ENCODE peak calls at places on chromosome 5, in eight cellular contexts. One of them, this sample, is unnamed.

GRCh38 chr5:158660726-158661125 is 439.0 kb downstream of the EBF1 start:
- DNase-seq in cardiac fibroblast: peak; percentile 8
- DNase-seq in adrenal gland: no peak
- DNase-seq in left lung: no peak
- DNase-seq in AG04450: no peak
- DNase-seq in upper lobe of right lung: no peak
- DNase-seq in psoas muscle: no peak
- DNase-seq in GM06990: no peak
- DNase-seq in this sample: peak; percentile 55

GRCh38 chr5:172336666-172337310 is 53.2 kb upstream of the UBTD2 start:
- DNase-seq in upper lobe of right lung: no peak
- DNase-seq in adrenal gland: no peak
- DNase-seq in cardiac fibroblast: no peak
- DNase-seq in AG04450: no peak
- DNase-seq in left lung: no peak
- DNase-seq in psoas muscle: no peak
- DNase-seq in GM06990: no peak
- DNase-seq in this sample: no peak

GRCh38 chr5:118637947-118638670 is 350.2 kb downstream of the DTWD2 start:
- DNase-seq in psoas muscle: no peak
- DNase-seq in left lung: no peak
- DNase-seq in cardiac fibroblast: no peak
- DNase-seq in upper lobe of right lung: no peak
- DNase-seq in adrenal gland: no peak
- DNase-seq in AG04450: no peak
- DNase-seq in GM06990: no peak
- DNase-seq in this sample: no peak

GRCh38 chr5:91386120-91386519 is 3.0 kb upstream of the ARRDC3 start:
- DNase-seq in left lung: no peak
- DNase-seq in psoas muscle: no peak
- DNase-seq in GM06990: no peak
- DNase-seq in AG04450: no peak
- DNase-seq in upper lobe of right lung: no peak
- DNase-seq in cardiac fibroblast: no peak
- DNase-seq in adrenal gland: no peak
- DNase-seq in this sample: no peak

GRCh38 chr5:62256161-62257017 is 49.6 kb upstream of the KIF2A start:
- DNase-seq in left lung: no peak
- DNase-seq in GM06990: no peak
- DNase-seq in adrenal gland: no peak
- DNase-seq in upper lobe of right lung: no peak
- DNase-seq in cardiac fibroblast: peak; percentile 24
- DNase-seq in AG04450: no peak
- DNase-seq in psoas muscle: no peak
- DNase-seq in this sample: peak; percentile 53

GRCh38 chr5:90518666-90519065 is 10.7 kb downstream of the LYSMD3 start:
- DNase-seq in left lung: no peak
- DNase-seq in cardiac fibroblast: no peak
- DNase-seq in upper lobe of right lung: no peak
- DNase-seq in AG04450: no peak
- DNase-seq in GM06990: no peak
- DNase-seq in adrenal gland: no peak
- DNase-seq in psoas muscle: no peak
- DNase-seq in this sample: peak; percentile 79

GRCh38 chr5:158589939-158590338 is 509.8 kb downstream of the EBF1 start:
- DNase-seq in left lung: no peak
- DNase-seq in psoas muscle: no peak
- DNase-seq in adrenal gland: no peak
- DNase-seq in AG04450: no peak
- DNase-seq in GM06990: no peak
- DNase-seq in cardiac fibroblast: peak; percentile 1
- DNase-seq in upper lobe of right lung: no peak
- DNase-seq in this sample: peak; percentile 51

GRCh38 chr5:1524799-1525623 is 1.3 kb upstream of the LPCAT1 start:
- DNase-seq in psoas muscle: peak; percentile 17
- DNase-seq in AG04450: no peak
- DNase-seq in left lung: peak; percentile 78
- DNase-seq in cardiac fibroblast: no peak
- DNase-seq in upper lobe of right lung: peak; percentile 67
- DNase-seq in GM06990: no peak
- DNase-seq in adrenal gland: peak; percentile 21
- DNase-seq in this sample: no peak

GRCh38 chr5:52808316-52808901 is 20.7 kb downstream of the ITGA1 start:
- DNase-seq in GM06990: no peak
- DNase-seq in left lung: no peak
- DNase-seq in psoas muscle: no peak
- DNase-seq in upper lobe of right lung: no peak
- DNase-seq in cardiac fibroblast: no peak
- DNase-seq in AG04450: no peak
- DNase-seq in adrenal gland: no peak
- DNase-seq in this sample: peak; percentile 66

GRCh38 chr5:170623576-170624181 is 119.9 kb downstream of the KCNIP1 start:
- DNase-seq in GM06990: peak; percentile 18
- DNase-seq in psoas muscle: no peak
- DNase-seq in upper lobe of right lung: peak; percentile 69
- DNase-seq in left lung: no peak
- DNase-seq in adrenal gland: peak; percentile 58
- DNase-seq in AG04450: peak; percentile 13
- DNase-seq in cardiac fibroblast: peak; percentile 73
- DNase-seq in this sample: peak; percentile 83

GRCh38 chr5:60883229-60883628 is 39.2 kb upstream of the ELOVL7 start:
- DNase-seq in GM06990: no peak
- DNase-seq in adrenal gland: no peak
- DNase-seq in upper lobe of right lung: no peak
- DNase-seq in cardiac fibroblast: peak; percentile 4
- DNase-seq in AG04450: no peak
- DNase-seq in left lung: no peak
- DNase-seq in psoas muscle: no peak
- DNase-seq in this sample: peak; percentile 48

DNA sequence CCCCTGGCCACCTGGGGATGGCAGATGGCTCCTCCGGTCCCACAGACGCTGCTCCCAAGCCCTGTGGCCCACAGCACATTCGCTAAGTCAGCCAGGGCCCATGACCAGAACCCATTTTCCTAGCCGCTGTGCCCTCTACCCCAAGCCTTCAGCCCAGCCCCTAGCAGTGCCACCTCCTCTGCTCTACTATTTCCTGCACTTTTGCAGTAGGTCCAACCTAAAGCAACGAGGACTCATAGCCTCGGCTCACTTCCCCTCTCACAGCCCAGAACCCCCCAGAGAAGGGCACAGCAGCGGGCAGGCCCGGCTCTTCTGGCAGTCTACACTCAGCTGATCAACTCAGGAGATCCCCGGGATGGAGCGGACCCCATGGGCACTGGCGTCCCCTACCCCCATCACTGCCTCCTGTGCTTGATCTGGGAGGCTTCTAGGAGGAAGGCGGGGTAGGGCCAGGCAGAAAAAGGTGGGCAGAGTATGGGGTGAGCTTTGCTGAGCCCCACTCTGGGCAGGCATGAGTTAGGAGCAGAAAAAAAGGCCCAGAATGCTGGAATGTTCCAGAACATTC is 111.2 kb downstream of the ZNF354C start:
- DNase-seq in GM06990: no peak
- DNase-seq in adrenal gland: no peak
- DNase-seq in upper lobe of right lung: no peak
- DNase-seq in AG04450: no peak
- DNase-seq in cardiac fibroblast: no peak
- DNase-seq in left lung: peak; percentile 46
- DNase-seq in psoas muscle: no peak
- DNase-seq in this sample: no peak
- TF ChIP-seq CTCF in GM06990: no peak
- TF ChIP-seq CTCF in adrenal gland: no peak
- TF ChIP-seq CTCF in upper lobe of right lung: no peak
- TF ChIP-seq CTCF in AG04450: no peak
- TF ChIP-seq CTCF in cardiac fibroblast: no peak
- TF ChIP-seq CTCF in left lung: no peak
- TF ChIP-seq CTCF in psoas muscle: no peak
- TF ChIP-seq CTCF in this sample: no peak

GRCh38 chr5:59587489-59588337 is 305.8 kb downstream of the PDE4D start:
- DNase-seq in upper lobe of right lung: peak; percentile 68
- DNase-seq in GM06990: no peak
- DNase-seq in left lung: peak; percentile 79
- DNase-seq in adrenal gland: peak; percentile 26
- DNase-seq in cardiac fibroblast: peak; percentile 73
- DNase-seq in psoas muscle: peak; percentile 78
- DNase-seq in AG04450: peak; percentile 30
- DNase-seq in this sample: peak; percentile 88
- H3K4me3 ChIP-seq in upper lobe of right lung: peak overlapping the region; percentile 28
- H3K4me3 ChIP-seq in GM06990: no peak overlapping the region
- H3K4me3 ChIP-seq in left lung: peak overlapping the region; percentile 23
- H3K4me3 ChIP-seq in adrenal gland: peak overlapping the region; percentile 34
- H3K4me3 ChIP-seq in cardiac fibroblast: peak overlapping the region; percentile 25
- H3K4me3 ChIP-seq in psoas muscle: peak overlapping the region; percentile 77
- H3K4me3 ChIP-seq in AG04450: peak overlapping the region; percentile 34
- H3K4me3 ChIP-seq in this sample: peak overlapping the region; percentile 51

GRCh38 chr5:142911775-142912174 is 141.6 kb downstream of the ARHGAP26 start:
- DNase-seq in adrenal gland: no peak
- DNase-seq in psoas muscle: no peak
- DNase-seq in AG04450: no peak
- DNase-seq in GM06990: no peak
- DNase-seq in left lung: no peak
- DNase-seq in upper lobe of right lung: no peak
- DNase-seq in cardiac fibroblast: no peak
- DNase-seq in this sample: no peak

GRCh38 chr5:142915038-142915437 is 144.9 kb downstream of the ARHGAP26 start:
- DNase-seq in AG04450: no peak
- DNase-seq in upper lobe of right lung: no peak
- DNase-seq in left lung: no peak
- DNase-seq in GM06990: no peak
- DNase-seq in adrenal gland: no peak
- DNase-seq in cardiac fibroblast: no peak
- DNase-seq in psoas muscle: no peak
- DNase-seq in this sample: no peak

GRCh38 chr5:142913728-142914338 is 143.7 kb downstream of the ARHGAP26 start:
- DNase-seq in upper lobe of right lung: no peak
- DNase-seq in psoas muscle: no peak
- DNase-seq in AG04450: no peak
- DNase-seq in GM06990: no peak
- DNase-seq in left lung: no peak
- DNase-seq in adrenal gland: no peak
- DNase-seq in cardiac fibroblast: no peak
- DNase-seq in this sample: no peak

GRCh38 chr5:142918959-142919635 is 148.9 kb downstream of the ARHGAP26 start:
- DNase-seq in psoas muscle: no peak
- DNase-seq in GM06990: no peak
- DNase-seq in cardiac fibroblast: no peak
- DNase-seq in AG04450: no peak
- DNase-seq in left lung: no peak
- DNase-seq in adrenal gland: no peak
- DNase-seq in upper lobe of right lung: no peak
- DNase-seq in this sample: no peak

DNA sequence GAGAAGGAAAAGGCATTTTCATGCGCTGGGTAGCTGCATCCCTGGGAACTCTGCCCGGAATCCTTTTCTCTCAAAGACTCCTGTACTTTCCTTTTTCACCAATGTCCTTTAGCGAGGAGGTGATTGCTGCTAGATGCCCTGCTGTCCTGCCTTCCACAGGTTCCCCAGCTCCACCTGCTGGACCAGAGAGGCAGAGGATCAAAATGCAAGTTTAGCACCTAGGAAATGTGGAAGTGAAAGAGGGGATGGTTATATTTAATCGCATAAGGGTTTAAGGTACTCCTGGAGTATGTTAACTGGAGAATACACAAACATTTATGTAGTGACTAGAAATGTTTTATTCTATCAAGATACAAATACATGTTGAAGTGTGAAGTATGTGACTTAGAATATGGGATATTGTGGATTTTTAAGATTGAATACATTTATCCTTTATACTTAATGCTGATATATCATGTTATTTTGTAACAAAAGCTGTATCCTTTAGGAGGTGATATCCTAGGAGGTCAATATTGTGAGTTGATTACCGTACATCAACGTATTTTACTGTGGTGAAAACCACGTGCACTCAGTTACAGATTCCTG is 145.8 kb downstream of the ARHGAP26 start:
- DNase-seq in GM06990: peak; percentile 22
- DNase-seq in AG04450: no peak
- DNase-seq in adrenal gland: no peak
- DNase-seq in psoas muscle: no peak
- DNase-seq in upper lobe of right lung: no peak
- DNase-seq in cardiac fibroblast: peak; percentile 34
- DNase-seq in left lung: no peak
- DNase-seq in this sample: peak; percentile 67
- TF ChIP-seq CTCF in GM06990: peak; percentile 67
- TF ChIP-seq CTCF in AG04450: peak; percentile 76
- TF ChIP-seq CTCF in adrenal gland: peak; percentile 41
- TF ChIP-seq CTCF in psoas muscle: peak; percentile 12
- TF ChIP-seq CTCF in upper lobe of right lung: peak; percentile 43
- TF ChIP-seq CTCF in cardiac fibroblast: peak; percentile 72
- TF ChIP-seq CTCF in left lung: no peak
- TF ChIP-seq CTCF in this sample: peak; percentile 87

GRCh38 chr5:180811012-180811622 is 8.5 kb upstream of the MGAT1 start:
- DNase-seq in left lung: no peak
- DNase-seq in cardiac fibroblast: no peak
- DNase-seq in upper lobe of right lung: no peak
- DNase-seq in adrenal gland: no peak
- DNase-seq in psoas muscle: no peak
- DNase-seq in GM06990: no peak
- DNase-seq in AG04450: no peak
- DNase-seq in this sample: no peak

GRCh38 chr5:180813418-180813817 is 10.8 kb upstream of the MGAT1 start:
- DNase-seq in AG04450: no peak
- DNase-seq in cardiac fibroblast: no peak
- DNase-seq in psoas muscle: no peak
- DNase-seq in GM06990: no peak
- DNase-seq in adrenal gland: no peak
- DNase-seq in left lung: no peak
- DNase-seq in upper lobe of right lung: peak; percentile 42
- DNase-seq in this sample: no peak

GRCh38 chr5:180810210-180811011 is 7.8 kb upstream of the MGAT1 start:
- DNase-seq in upper lobe of right lung: peak; percentile 98
- DNase-seq in GM06990: peak; percentile 98
- DNase-seq in adrenal gland: peak; percentile 99
- DNase-seq in cardiac fibroblast: peak; percentile 97
- DNase-seq in left lung: peak; percentile 99
- DNase-seq in psoas muscle: peak; percentile 96
- DNase-seq in AG04450: peak; percentile 81
- DNase-seq in this sample: peak; percentile 96

GRCh38 chr5:180809403-180810209 is 7.0 kb upstream of the MGAT1 start:
- DNase-seq in AG04450: peak; percentile 69
- DNase-seq in GM06990: no peak
- DNase-seq in left lung: no peak
- DNase-seq in psoas muscle: peak; percentile 93
- DNase-seq in adrenal gland: peak; percentile 84
- DNase-seq in cardiac fibroblast: peak; percentile 94
- DNase-seq in upper lobe of right lung: no peak
- DNase-seq in this sample: peak; percentile 94

DNA sequence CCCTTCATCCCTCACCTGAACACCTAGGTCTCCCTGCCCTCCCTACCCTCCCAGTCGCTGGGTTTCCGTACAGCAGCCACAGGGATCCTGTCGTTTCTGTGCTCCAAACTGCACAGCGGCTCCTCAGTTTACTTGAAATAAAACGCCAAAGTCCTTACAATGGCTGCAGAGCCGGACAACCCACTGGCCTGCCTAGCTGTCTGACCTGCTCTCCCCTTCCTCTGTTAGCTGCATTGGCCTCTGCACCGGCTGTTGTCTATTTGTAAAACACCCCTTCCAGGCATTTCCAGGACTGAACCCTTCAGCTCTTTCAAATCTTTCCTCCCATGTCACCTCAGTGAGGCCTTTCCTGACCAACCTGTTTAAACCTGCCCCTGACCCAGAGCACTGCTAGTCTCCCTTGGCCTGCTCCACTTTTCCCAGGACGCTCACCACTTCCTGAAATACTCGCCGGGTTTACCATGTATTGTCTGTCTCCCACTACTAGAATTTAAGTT is 9.1 kb upstream of the MGAT1 start:
- DNase-seq in GM06990: no peak
- DNase-seq in cardiac fibroblast: no peak
- DNase-seq in adrenal gland: no peak
- DNase-seq in psoas muscle: no peak
- DNase-seq in left lung: no peak
- DNase-seq in AG04450: no peak
- DNase-seq in upper lobe of right lung: peak; percentile 60
- DNase-seq in this sample: no peak
- H3K4me3 ChIP-seq in GM06990: peak overlapping the region; percentile 83
- H3K4me3 ChIP-seq in cardiac fibroblast: no peak overlapping the region
- H3K4me3 ChIP-seq in adrenal gland: peak overlapping the region; percentile 66
- H3K4me3 ChIP-seq in psoas muscle: peak overlapping the region; percentile 93
- H3K4me3 ChIP-seq in left lung: no peak overlapping the region
- H3K4me3 ChIP-seq in AG04450: no peak overlapping the region
- H3K4me3 ChIP-seq in upper lobe of right lung: peak overlapping the region; percentile 64
- H3K4me3 ChIP-seq in this sample: no peak overlapping the region

This sample was measured in choroid plexus epithelial cell.